ENCODE peak calls at places on chromosome 9, in five cellular contexts. One of them, this sample, is unnamed. For H3K9me3, the result is how much of the 10 kb centered on the place peaks cover.

GRCh38 chr9:129427113-129427512 is 193.8 kb downstream of the C9orf50 start:
- DNase-seq in OCI-LY7: no peak
- DNase-seq in neural progenitor cell: no peak
- DNase-seq in PC-3: no peak
- DNase-seq in HCT116: no peak
- DNase-seq in this sample: no peak

GRCh38 chr9:78714591-78714990 is 417.7 kb downstream of the PSAT1 start:
- DNase-seq in OCI-LY7: no peak
- DNase-seq in neural progenitor cell: no peak
- DNase-seq in PC-3: no peak
- DNase-seq in HCT116: no peak
- DNase-seq in this sample: no peak

GRCh38 chr9:87771251-87772006 is 45.5 kb downstream of the CTSL start:
- DNase-seq in OCI-LY7: no peak
- DNase-seq in neural progenitor cell: peak
- DNase-seq in PC-3: no peak
- DNase-seq in HCT116: no peak
- DNase-seq in this sample: peak

GRCh38 chr9:16964228-16964627 is 93.8 kb upstream of the BNC2 start:
- DNase-seq in OCI-LY7: no peak
- DNase-seq in neural progenitor cell: no peak
- DNase-seq in PC-3: peak
- DNase-seq in HCT116: peak
- DNase-seq in this sample: no peak

GRCh38 chr9:37146372-37146771 is 26.0 kb downstream of the ZCCHC7 start:
- DNase-seq in OCI-LY7: peak
- DNase-seq in neural progenitor cell: no peak
- DNase-seq in PC-3: no peak
- DNase-seq in HCT116: no peak
- DNase-seq in this sample: no peak

GRCh38 chr9:121322037-121322736 is 47.9 kb downstream of the STOM start:
- DNase-seq in OCI-LY7: no peak
- DNase-seq in neural progenitor cell: no peak
- DNase-seq in PC-3: peak
- DNase-seq in HCT116: peak
- DNase-seq in this sample: peak

GRCh38 chr9:129889461-129889935 is 54.2 kb downstream of the USP20 start:
- DNase-seq in OCI-LY7: no peak
- DNase-seq in neural progenitor cell: no peak
- DNase-seq in PC-3: no peak
- DNase-seq in HCT116: no peak
- DNase-seq in this sample: no peak

GRCh38 chr9:124975131-124975530 is 34.2 kb upstream of the GOLGA1 start:
- DNase-seq in OCI-LY7: no peak
- DNase-seq in neural progenitor cell: no peak
- DNase-seq in PC-3: no peak
- DNase-seq in HCT116: no peak
- DNase-seq in this sample: no peak

GRCh38 chr9:38182321-38182720 is 113.3 kb upstream of the SHB start:
- DNase-seq in OCI-LY7: no peak
- DNase-seq in neural progenitor cell: no peak
- DNase-seq in PC-3: no peak
- DNase-seq in HCT116: no peak
- DNase-seq in this sample: peak

GRCh38 chr9:87109182-87109581 is 161.9 kb upstream of the GAS1 start:
- DNase-seq in OCI-LY7: no peak
- DNase-seq in neural progenitor cell: no peak
- DNase-seq in PC-3: no peak
- DNase-seq in HCT116: no peak
- DNase-seq in this sample: no peak

GRCh38 chr9:89677696-89678393 is 73.0 kb downstream of the GADD45G start:
- DNase-seq in OCI-LY7: no peak
- DNase-seq in neural progenitor cell: peak
- DNase-seq in PC-3: no peak
- DNase-seq in HCT116: no peak
- DNase-seq in this sample: no peak

GRCh38 chr9:123418506-123418905 is 62.5 kb downstream of the CRB2 start:
- DNase-seq in OCI-LY7: no peak
- DNase-seq in neural progenitor cell: no peak
- DNase-seq in PC-3: no peak
- DNase-seq in HCT116: no peak
- DNase-seq in this sample: no peak

GRCh38 chr9:31168161-31168560 is 1216.3 kb upstream of the ACO1 start:
- DNase-seq in OCI-LY7: no peak
- DNase-seq in neural progenitor cell: no peak
- DNase-seq in PC-3: no peak
- DNase-seq in HCT116: no peak
- DNase-seq in this sample: no peak

GRCh38 chr9:6195714-6196360 is 19.8 kb upstream of the IL33 start:
- DNase-seq in OCI-LY7: no peak
- DNase-seq in neural progenitor cell: no peak
- DNase-seq in PC-3: peak
- DNase-seq in HCT116: no peak
- DNase-seq in this sample: no peak

GRCh38 chr9:86410281-86410680 is 56.1 kb upstream of the TUT7 start:
- DNase-seq in OCI-LY7: no peak
- DNase-seq in neural progenitor cell: no peak
- DNase-seq in PC-3: no peak
- DNase-seq in HCT116: no peak
- DNase-seq in this sample: no peak

GRCh38 chr9:104386425-104387069 is 117.5 kb upstream of the OR13F1 start:
- DNase-seq in OCI-LY7: peak
- DNase-seq in neural progenitor cell: peak
- DNase-seq in PC-3: peak
- DNase-seq in HCT116: peak
- DNase-seq in this sample: peak

GRCh38 chr9:95090871-95091573 is 226.5 kb downstream of the FANCC start:
- DNase-seq in OCI-LY7: no peak
- DNase-seq in neural progenitor cell: no peak
- DNase-seq in PC-3: no peak
- DNase-seq in HCT116: no peak
- DNase-seq in this sample: no peak

GRCh38 chr9:27519466-27520465 is 4.3 kb upstream of the IFNK start:
- DNase-seq in OCI-LY7: no peak
- DNase-seq in neural progenitor cell: no peak
- DNase-seq in PC-3: peak
- DNase-seq in HCT116: no peak
- DNase-seq in this sample: no peak

GRCh38 chr9:116978155-116978554 is 291.1 kb downstream of the TRIM32 start:
- DNase-seq in OCI-LY7: no peak
- DNase-seq in neural progenitor cell: no peak
- DNase-seq in PC-3: peak
- DNase-seq in HCT116: no peak
- DNase-seq in this sample: peak

GRCh38 chr9:35057271-35057620 is 15.2 kb downstream of the VCP start:
- DNase-seq in OCI-LY7: no peak
- DNase-seq in neural progenitor cell: no peak
- DNase-seq in PC-3: no peak
- DNase-seq in HCT116: no peak
- DNase-seq in this sample: no peak

GRCh38 chr9:120787906-120788305 is 5.3 kb downstream of the FBXW2 start:
- DNase-seq in OCI-LY7: no peak
- DNase-seq in neural progenitor cell: no peak
- DNase-seq in PC-3: no peak
- DNase-seq in HCT116: no peak
- DNase-seq in this sample: no peak

GRCh38 chr9:94065535-94065961 is 18.7 kb upstream of the PTPDC1 start:
- DNase-seq in OCI-LY7: peak
- DNase-seq in neural progenitor cell: peak
- DNase-seq in PC-3: peak
- DNase-seq in HCT116: peak
- DNase-seq in this sample: peak

GRCh38 chr9:123090198-123090896 is 56.9 kb downstream of the GPR21 start:
- DNase-seq in OCI-LY7: peak
- DNase-seq in neural progenitor cell: no peak
- DNase-seq in PC-3: no peak
- DNase-seq in HCT116: no peak
- DNase-seq in this sample: no peak

GRCh38 chr9:121082075-121082474 is 7.3 kb downstream of the CNTRL start:
- DNase-seq in OCI-LY7: no peak
- DNase-seq in neural progenitor cell: no peak
- DNase-seq in PC-3: no peak
- DNase-seq in HCT116: no peak
- DNase-seq in this sample: no peak

GRCh38 chr9:94870793-94871558 is 144.5 kb downstream of the AOPEP start:
- DNase-seq in OCI-LY7: no peak
- DNase-seq in neural progenitor cell: no peak
- DNase-seq in PC-3: peak
- DNase-seq in HCT116: no peak
- DNase-seq in this sample: no peak

GRCh38 chr9:69121155-69122085 is 52.7 kb upstream of the TJP2 start:
- DNase-seq in OCI-LY7: peak
- DNase-seq in neural progenitor cell: peak
- DNase-seq in PC-3: peak
- DNase-seq in HCT116: no peak
- DNase-seq in this sample: peak

GRCh38 chr9:86034863-86035734 is 64.3 kb downstream of the GOLM1 start:
- DNase-seq in OCI-LY7: peak
- DNase-seq in neural progenitor cell: peak
- DNase-seq in PC-3: peak
- DNase-seq in HCT116: peak
- DNase-seq in this sample: peak

GRCh38 chr9:12819436-12820185 is 44.8 kb downstream of the LURAP1L start:
- DNase-seq in OCI-LY7: peak
- DNase-seq in neural progenitor cell: peak
- DNase-seq in PC-3: peak
- DNase-seq in HCT116: peak
- DNase-seq in this sample: no peak

GRCh38 chr9:129612815-129613519 is 7.9 kb downstream of the C9orf50 start:
- DNase-seq in OCI-LY7: no peak
- DNase-seq in neural progenitor cell: no peak
- DNase-seq in PC-3: no peak
- DNase-seq in HCT116: no peak
- DNase-seq in this sample: peak

GRCh38 chr9:30913331-30913730 is 1471.1 kb upstream of the ACO1 start:
- DNase-seq in OCI-LY7: no peak
- DNase-seq in neural progenitor cell: peak
- DNase-seq in PC-3: no peak
- DNase-seq in HCT116: no peak
- DNase-seq in this sample: no peak

GRCh38 chr9:7216004-7216821 is 458.4 kb downstream of the KDM4C start:
- DNase-seq in OCI-LY7: no peak
- DNase-seq in neural progenitor cell: no peak
- DNase-seq in PC-3: peak
- DNase-seq in HCT116: no peak
- DNase-seq in this sample: no peak

GRCh38 chr9:108956098-108956533 is 21.9 kb downstream of the ABITRAM start:
- DNase-seq in OCI-LY7: no peak
- DNase-seq in neural progenitor cell: no peak
- DNase-seq in PC-3: no peak
- DNase-seq in HCT116: no peak
- DNase-seq in this sample: no peak

GRCh38 chr9:95242613-95243012 is 74.9 kb downstream of the FANCC start:
- DNase-seq in OCI-LY7: no peak
- DNase-seq in neural progenitor cell: no peak
- DNase-seq in PC-3: no peak
- DNase-seq in HCT116: no peak
- DNase-seq in this sample: no peak

GRCh38 chr9:78356634-78357033 is 59.7 kb downstream of the PSAT1 start:
- DNase-seq in OCI-LY7: no peak
- DNase-seq in neural progenitor cell: no peak
- DNase-seq in PC-3: no peak
- DNase-seq in HCT116: no peak
- DNase-seq in this sample: no peak

GRCh38 chr9:133673260-133673658 is 37.1 kb downstream of the DBH start:
- DNase-seq in OCI-LY7: no peak
- DNase-seq in neural progenitor cell: peak
- DNase-seq in PC-3: no peak
- DNase-seq in HCT116: no peak
- DNase-seq in this sample: no peak

GRCh38 chr9:132283165-132283564 is 71.6 kb downstream of the SETX start:
- DNase-seq in OCI-LY7: no peak
- DNase-seq in neural progenitor cell: no peak
- DNase-seq in PC-3: no peak
- DNase-seq in HCT116: no peak
- DNase-seq in this sample: no peak
- H3K27ac ChIP-seq in OCI-LY7: no peak
- H3K27ac ChIP-seq in neural progenitor cell: no peak
- H3K27ac ChIP-seq in PC-3: no peak
- H3K27ac ChIP-seq in HCT116: no peak
- H3K27ac ChIP-seq in this sample: no peak

GRCh38 chr9:113018247-113018646 is 6.3 kb upstream of the ZNF883 start:
- DNase-seq in OCI-LY7: no peak
- DNase-seq in neural progenitor cell: no peak
- DNase-seq in PC-3: no peak
- DNase-seq in HCT116: no peak
- DNase-seq in this sample: no peak

GRCh38 chr9:113011911-113012381 is at the start of gene ZNF883:
- DNase-seq in OCI-LY7: no peak
- DNase-seq in neural progenitor cell: peak
- DNase-seq in PC-3: no peak
- DNase-seq in HCT116: no peak
- DNase-seq in this sample: peak

GRCh38 chr9:113012492-113012891 is 500 bp upstream of the ZNF883 start:
- DNase-seq in OCI-LY7: no peak
- DNase-seq in neural progenitor cell: no peak
- DNase-seq in PC-3: no peak
- DNase-seq in HCT116: no peak
- DNase-seq in this sample: no peak
- H3K9me3 ChIP-seq in OCI-LY7: under half
- H3K9me3 ChIP-seq in neural progenitor cell: under half
- H3K9me3 ChIP-seq in PC-3: under half
- H3K9me3 ChIP-seq in HCT116: under half
- H3K9me3 ChIP-seq in this sample: under half

GRCh38 chr9:127451681-127452480 is 571 bp downstream of the LRSAM1 start:
- DNase-seq in OCI-LY7: peak
- DNase-seq in neural progenitor cell: peak
- DNase-seq in PC-3: peak
- DNase-seq in HCT116: no peak
- DNase-seq in this sample: peak
- TF ChIP-seq EZH2phosphoT487 in OCI-LY7: no peak
- TF ChIP-seq EZH2phosphoT487 in neural progenitor cell: no peak
- TF ChIP-seq EZH2phosphoT487 in PC-3: no peak
- TF ChIP-seq EZH2phosphoT487 in HCT116: no peak
- TF ChIP-seq EZH2phosphoT487 in this sample: no peak

GRCh38 chr9:76162109-76162730 is 232.0 kb downstream of the RFK start:
- DNase-seq in OCI-LY7: no peak
- DNase-seq in neural progenitor cell: no peak
- DNase-seq in PC-3: no peak
- DNase-seq in HCT116: no peak
- DNase-seq in this sample: no peak
- H3K27ac ChIP-seq in OCI-LY7: no peak
- H3K27ac ChIP-seq in neural progenitor cell: no peak
- H3K27ac ChIP-seq in PC-3: no peak
- H3K27ac ChIP-seq in HCT116: no peak
- H3K27ac ChIP-seq in this sample: peak

DNA sequence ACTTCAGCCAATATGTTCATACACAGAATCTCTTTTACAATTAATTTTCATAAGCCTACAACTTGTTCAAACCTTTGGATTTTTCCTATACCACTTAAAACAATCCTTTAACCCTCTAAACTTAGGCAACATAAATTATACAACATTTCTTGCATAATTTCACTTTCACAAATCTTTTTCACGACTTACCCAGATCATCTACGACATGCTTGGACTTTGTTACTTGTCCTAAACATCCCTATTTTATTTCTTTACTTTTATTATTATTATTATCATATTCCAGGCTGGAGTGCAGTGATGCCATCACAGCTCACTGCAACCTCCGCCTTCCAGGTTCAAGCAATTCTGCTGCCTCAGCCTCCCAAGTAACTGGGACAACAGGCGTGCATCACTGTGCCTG is 68.0 kb downstream of the CACNA1B start:
- DNase-seq in OCI-LY7: peak
- DNase-seq in neural progenitor cell: no peak
- DNase-seq in PC-3: peak
- DNase-seq in HCT116: no peak
- DNase-seq in this sample: no peak
- H3K9me3 ChIP-seq in OCI-LY7: under half
- H3K9me3 ChIP-seq in neural progenitor cell: under half
- H3K9me3 ChIP-seq in PC-3: under half
- H3K9me3 ChIP-seq in HCT116: under half
- H3K9me3 ChIP-seq in this sample: under half

This sample was measured in hepatocyte.